ENCODE peak calls at places on chromosomes 4 and X, in seven cellular contexts. V is astrocyte of the spinal cord, R is suprapubic skin, C is nephron progenitor cell, Q is uterus, B is body of pancreas, N is left lung. F is an unnamed sample.

GRCh38 chr4:162509333-162509732 is 345.5 kb upstream of the FSTL5 start:
- DNase-seq in V (no peak), R (no peak), C (no peak), Q (no peak), B (no peak), N (no peak), F (no peak)

GRCh38 chr4:108247511-108248088 is 78.9 kb upstream of the LEF1 start:
- DNase-seq in V (no peak), R (no peak), C (peak; percentile 55), Q (no peak), B (peak; percentile 10), N (no peak), F (no peak)

GRCh38 chr4:73998040-73999011 is at the start of gene CXCL5:
- DNase-seq in V (peak; percentile 57), R (no peak), C (peak; percentile 63), Q (no peak), B (peak; percentile 37), N (peak; percentile 72), F (peak; percentile 23)

GRCh38 chrX:3286196-3286920 is 60.1 kb downstream of the MXRA5 start:
- DNase-seq in V (peak; percentile 96), R (no peak), C (no peak), Q (no peak), B (no peak), N (no peak), F (no peak)

GRCh38 chrX:113743069-113743468 is 840.8 kb upstream of the HTR2C start:
- DNase-seq in V (no peak), R (no peak), C (no peak), Q (no peak), B (no peak), N (no peak), F (no peak)

GRCh38 chr4:133565379-133565778 is 416.3 kb downstream of the PCDH10 start:
- DNase-seq in V (peak; percentile 86), R (no peak), C (no peak), Q (no peak), B (no peak), N (no peak), F (no peak)

GRCh38 chrX:45485682-45486081 is 285.0 kb upstream of the DIPK2B start:
- DNase-seq in V (no peak), R (no peak), C (no peak), Q (no peak), B (no peak), N (no peak), F (no peak)

GRCh38 chr4:30863031-30863430 is 142.9 kb downstream of the PCDH7 start:
- DNase-seq in V (peak; percentile 56), R (no peak), C (no peak), Q (no peak), B (no peak), N (no peak), F (no peak)

GRCh38 chr4:6696611-6697010 is 2.9 kb downstream of the S100P start:
- DNase-seq in V (no peak), R (no peak), C (no peak), Q (no peak), B (no peak), N (no peak), F (no peak)

GRCh38 chr4:22616516-22616915 is 76.2 kb upstream of the GBA3 start:
- DNase-seq in V (no peak), R (no peak), C (no peak), Q (no peak), B (no peak), N (no peak), F (no peak)

GRCh38 chr4:139453041-139453370 is 915 bp upstream of the RAB33B start:
- DNase-seq in V (no peak), R (no peak), C (no peak), Q (no peak), B (peak; percentile 76), N (no peak), F (no peak)

GRCh38 chrX:10110984-10111363 is 45.8 kb upstream of the CLCN4 start:
- DNase-seq in V (no peak), R (no peak), C (no peak), Q (no peak), B (no peak), N (no peak), F (no peak)

GRCh38 chr4:44632089-44632488 is 19.3 kb downstream of the YIPF7 start:
- DNase-seq in V (no peak), R (no peak), C (no peak), Q (no peak), B (no peak), N (no peak), F (no peak)

GRCh38 chr4:10243856-10244255 is 127.3 kb upstream of the WDR1 start:
- DNase-seq in V (no peak), R (no peak), C (no peak), Q (no peak), B (no peak), N (no peak), F (no peak)

GRCh38 chrX:70001269-70001668 is 48.5 kb downstream of the AWAT2 start:
- DNase-seq in V (no peak), R (no peak), C (no peak), Q (no peak), B (no peak), N (no peak), F (no peak)

GRCh38 chr4:13626492-13627184 is 887 bp downstream of the BOD1L1 start:
- DNase-seq in V (peak; percentile 2), R (no peak), C (no peak), Q (no peak), B (no peak), N (no peak), F (no peak)

GRCh38 chr4:108315699-108316098 is 147.0 kb upstream of the LEF1 start:
- DNase-seq in V (no peak), R (no peak), C (no peak), Q (no peak), B (no peak), N (no peak), F (no peak)

GRCh38 chrX:71533514-71533849 is 578 bp downstream of the OGT start:
- DNase-seq in V (no peak), R (no peak), C (no peak), Q (no peak), B (no peak), N (no peak), F (no peak)

GRCh38 chr4:115674485-115674884 is 561.1 kb upstream of the NDST4 start:
- DNase-seq in V (no peak), R (no peak), C (no peak), Q (no peak), B (no peak), N (no peak), F (no peak)

GRCh38 chrX:53318766-53319353 is 37.5 kb upstream of the IQSEC2 start:
- DNase-seq in V (no peak), R (no peak), C (no peak), Q (no peak), B (no peak), N (no peak), F (no peak)

GRCh38 chrX:38804481-38805293 is 3.4 kb downstream of the MID1IP1 start:
- DNase-seq in V (no peak), R (no peak), C (peak; percentile 26), Q (peak; percentile 33), B (peak; percentile 46), N (peak; percentile 38), F (peak; percentile 18)

GRCh38 chrX:103356023-103356798 is at the start of gene TCEAL9:
- DNase-seq in V (peak; percentile 69), R (no peak), C (peak; percentile 30), Q (peak; percentile 67), B (peak; percentile 63), N (peak; percentile 70), F (peak; percentile 26)

GRCh38 chrX:155215443-155216178 is 649 bp upstream of the VBP1 start:
- DNase-seq in V (peak; percentile 1), R (no peak), C (no peak), Q (no peak), B (no peak), N (no peak), F (no peak)

GRCh38 chrX:124421898-124422622 is 75.7 kb downstream of the SH2D1A start:
- DNase-seq in V (no peak), R (no peak), C (no peak), Q (no peak), B (no peak), N (no peak), F (no peak)

GRCh38 chr4:16516796-16517413 is 290.6 kb upstream of the TAPT1 start:
- DNase-seq in V (peak; percentile 61), R (no peak), C (no peak), Q (peak; percentile 52), B (peak; percentile 50), N (no peak), F (no peak)
- TF ChIP-seq CTCF in V (peak; percentile 46), R (no peak), C (no peak), Q (peak; percentile 47), B (no peak), N (peak; percentile 16), F (no peak)

DNA sequence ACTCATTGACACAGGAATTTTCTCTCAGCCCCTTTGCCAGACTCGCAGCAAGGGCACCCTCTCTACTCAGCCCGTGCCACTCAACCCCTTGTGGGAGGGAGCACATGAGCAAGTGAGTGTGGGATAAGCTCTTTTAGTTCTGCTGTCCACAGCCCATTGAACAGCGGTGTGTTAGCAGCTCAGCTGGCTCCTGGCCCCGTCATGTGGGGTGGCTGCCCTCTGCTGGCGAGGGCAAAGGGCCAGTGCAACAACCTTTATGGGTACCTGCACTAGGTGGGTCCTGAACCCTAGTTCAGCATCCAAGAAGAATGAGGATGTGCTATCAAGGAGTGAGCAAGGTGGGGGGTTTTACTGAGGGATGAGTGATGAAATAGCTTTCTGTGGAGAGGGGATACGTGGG is 85.0 kb upstream of the ZNF81 start:
- DNase-seq in V (no peak), R (no peak), C (peak; percentile 32), Q (no peak), B (peak; percentile 55), N (peak; percentile 35), F (no peak)
- TF ChIP-seq CTCF in V (no peak), R (no peak), C (no peak), Q (no peak), B (peak; percentile 25), N (no peak), F (peak; percentile 28)

GRCh38 chr4:118139241-118139640 is 105.0 kb downstream of the NDST3 start:
- DNase-seq in V (no peak), R (no peak), C (no peak), Q (no peak), B (no peak), N (no peak), F (no peak)
- TF ChIP-seq CTCF in V (no peak), R (no peak), C (no peak), Q (no peak), B (no peak), N (no peak), F (no peak)

GRCh38 chrX:136630881-136631280 is 17.1 kb upstream of the CD40LG start:
- DNase-seq in V (no peak), R (no peak), C (no peak), Q (no peak), B (no peak), N (no peak), F (no peak)

GRCh38 chrX:136639506-136640176 is 8.3 kb upstream of the CD40LG start:
- DNase-seq in V (peak; percentile 6), R (no peak), C (no peak), Q (no peak), B (no peak), N (no peak), F (no peak)

GRCh38 chrX:136636121-136636520 is 11.8 kb upstream of the CD40LG start:
- DNase-seq in V (no peak), R (no peak), C (peak; percentile 70), Q (no peak), B (no peak), N (no peak), F (no peak)

DNA sequence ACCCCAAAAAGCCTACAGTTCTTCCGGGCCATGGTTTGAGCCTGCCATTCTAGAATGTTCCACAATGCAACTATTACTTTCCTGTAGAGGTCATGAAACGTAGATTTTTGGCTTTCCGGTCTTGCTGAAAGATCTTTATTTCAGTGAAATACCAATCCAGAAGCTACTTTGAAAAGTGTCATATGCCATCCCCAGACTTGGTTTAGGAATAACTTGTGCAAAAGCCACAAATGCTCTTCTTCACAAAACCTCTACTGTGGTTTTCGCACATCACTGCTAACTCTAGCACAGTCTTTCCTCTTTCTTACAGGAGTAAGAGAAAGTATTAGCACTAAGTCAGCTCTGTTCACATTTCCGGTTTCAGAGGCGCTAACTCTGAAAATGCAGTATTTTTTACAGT is 12.7 kb upstream of the CD40LG start:
- DNase-seq in V (no peak), R (no peak), C (no peak), Q (no peak), B (no peak), N (no peak), F (no peak)
- TF ChIP-seq CTCF in V (no peak), R (no peak), C (no peak), Q (no peak), B (no peak), N (no peak), F (no peak)

F was measured in progenitor cell of endocrine pancreas.